ENCODE peak calls at places on chromosomes 2 and 18, in six cellular contexts. C is trophoblast cell, H is IMR-90, O is mesendoderm, S is mesenchymal stem cell, R is H9. A is an unnamed sample.

GRCh38 chr18:62399781-62400308 is 74.7 kb downstream of the TNFRSF11A start:
- DNase-seq in S (peak; percentile 10), O (peak; percentile 73), R (peak; percentile 61), H (no peak), C (no peak), A (no peak)

GRCh38 chr2:223601932-223602676 is at the start of gene SCG2:
- DNase-seq in H (peak; percentile 96), C (peak; percentile 45), S (peak; percentile 92), O (peak; percentile 78), R (peak; percentile 78), A (peak; percentile 64)

GRCh38 chr2:109254174-109254904 is 125.3 kb downstream of the SH3RF3 start:
- DNase-seq in S (no peak), H (no peak), O (no peak), R (no peak), C (no peak), A (no peak)

GRCh38 chr2:204373942-204374341 is 171.3 kb upstream of the PARD3B start:
- DNase-seq in H (no peak), O (no peak), R (no peak), S (no peak), C (no peak), A (no peak)

GRCh38 chr2:55768991-55769390 is 75.3 kb upstream of the PNPT1 start:
- DNase-seq in S (no peak), C (no peak), H (no peak), O (no peak), R (no peak), A (no peak)

GRCh38 chr2:25808006-25808383 is 70.3 kb downstream of the ASXL2 start:
- DNase-seq in C (no peak), O (no peak), S (peak; percentile 33), R (no peak), H (peak; percentile 65), A (no peak)

GRCh38 chr2:100408104-100408503 is 9.4 kb downstream of the CHST10 start:
- DNase-seq in H (no peak), R (no peak), S (no peak), O (peak; percentile 42), C (no peak), A (no peak)

GRCh38 chr2:234292205-234292954 is 204.5 kb downstream of the ARL4C start:
- DNase-seq in R (no peak), O (peak; percentile 22), H (no peak), C (no peak), S (no peak), A (no peak)

GRCh38 chr18:78995740-78996395 is 16.2 kb downstream of the SALL3 start:
- DNase-seq in O (no peak), R (no peak), S (no peak), H (no peak), C (no peak), A (no peak)

GRCh38 chr2:60549250-60550150 is 4.0 kb downstream of the BCL11A start:
- DNase-seq in R (no peak), C (no peak), S (peak; percentile 39), H (no peak), O (peak; percentile 77), A (no peak)

GRCh38 chr2:45925636-45926350 is 274.3 kb downstream of the PRKCE start:
- DNase-seq in S (no peak), H (no peak), R (no peak), O (no peak), C (no peak), A (no peak)

GRCh38 chr18:76989647-76990190 is 142.9 kb downstream of the MBP start:
- DNase-seq in S (no peak), H (no peak), O (no peak), C (no peak), R (no peak), A (no peak)

GRCh38 chr18:24764766-24765165 is 304.3 kb downstream of the HRH4 start:
- DNase-seq in R (no peak), O (no peak), H (peak; percentile 66), S (no peak), C (no peak), A (no peak)

GRCh38 chr18:10247402-10248117 is 206.9 kb upstream of the APCDD1 start:
- DNase-seq in R (no peak), S (no peak), O (peak; percentile 51), H (no peak), C (no peak), A (no peak)

GRCh38 chr2:224883700-224884099 is 158.6 kb downstream of the DOCK10 start:
- DNase-seq in H (no peak), S (no peak), O (no peak), R (no peak), C (no peak), A (no peak)

GRCh38 chr2:240508832-240509545 is 48.8 kb downstream of the ANKMY1 start:
- DNase-seq in H (no peak), S (no peak), O (no peak), R (peak; percentile 16), C (no peak), A (no peak)

GRCh38 chr2:10079192-10079930 is 850 bp downstream of the CYS1 start:
- DNase-seq in S (peak; percentile 26), H (peak; percentile 58), O (peak; percentile 35), C (peak; percentile 93), R (peak; percentile 47), A (peak; percentile 33)

GRCh38 chr2:8264981-8265380 is 416.9 kb upstream of the ID2 start:
- DNase-seq in C (no peak), H (no peak), S (no peak), R (no peak), O (no peak), A (no peak)

GRCh38 chr2:165678882-165679281 is 115.2 kb downstream of the GALNT3 start:
- DNase-seq in R (no peak), H (no peak), C (no peak), S (no peak), O (no peak), A (no peak)

GRCh38 chr2:157820202-157820601 is 55.9 kb downstream of the ACVR1 start:
- DNase-seq in O (no peak), H (no peak), R (no peak), S (no peak), C (no peak), A (no peak)

GRCh38 chr2:71474744-71475421 is 21.5 kb downstream of the DYSF start:
- DNase-seq in O (no peak), H (no peak), R (no peak), S (no peak), C (no peak), A (no peak)

GRCh38 chr2:71472019-71472418 is 18.7 kb downstream of the DYSF start:
- DNase-seq in S (no peak), O (no peak), H (no peak), R (no peak), C (no peak), A (no peak)

GRCh38 chr2:71474116-71474743 is 20.9 kb downstream of the DYSF start:
- DNase-seq in R (no peak), S (no peak), H (no peak), O (no peak), C (no peak), A (no peak)

GRCh38 chr2:71471276-71471675 is 17.9 kb downstream of the DYSF start:
- DNase-seq in C (no peak), O (no peak), R (no peak), S (peak; percentile 18), H (peak; percentile 59), A (no peak)

GRCh38 chr2:71473346-71474035 is 20.1 kb downstream of the DYSF start:
- DNase-seq in C (no peak), H (no peak), S (no peak), O (no peak), R (no peak), A (no peak)
- H3K23ac ChIP-seq in C (no peak overlapping the region), H (no peak overlapping the region), S (no peak overlapping the region), O (no peak overlapping the region), R (no peak overlapping the region), A (no peak overlapping the region)

DNA sequence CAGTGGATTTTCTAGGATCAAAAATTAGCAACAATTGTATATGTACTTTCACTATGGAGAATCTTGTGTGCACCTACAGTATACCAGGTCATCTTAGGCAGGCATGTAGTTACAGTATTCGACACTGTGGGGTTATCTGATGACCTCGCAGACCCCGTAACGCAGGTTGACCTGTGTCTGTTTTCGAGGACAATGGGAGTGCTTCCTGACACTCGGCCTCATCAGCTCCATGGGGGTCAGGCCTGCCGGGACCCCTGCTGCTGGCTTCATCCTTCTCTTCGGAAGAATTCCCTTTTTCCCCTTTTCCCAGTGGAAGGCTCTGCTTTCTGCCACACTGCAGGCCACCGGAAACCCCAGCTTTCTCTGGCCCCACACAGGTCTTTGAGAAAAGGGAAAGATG is 102.8 kb upstream of the TMEM18 start:
- DNase-seq in O (peak; percentile 26), R (no peak), H (no peak), C (no peak), S (no peak), A (no peak)
- H2AK5ac ChIP-seq in O (no peak overlapping the region), R (no peak overlapping the region), H (no peak overlapping the region), C (no peak overlapping the region), S (no peak overlapping the region), A (no peak overlapping the region)

DNA sequence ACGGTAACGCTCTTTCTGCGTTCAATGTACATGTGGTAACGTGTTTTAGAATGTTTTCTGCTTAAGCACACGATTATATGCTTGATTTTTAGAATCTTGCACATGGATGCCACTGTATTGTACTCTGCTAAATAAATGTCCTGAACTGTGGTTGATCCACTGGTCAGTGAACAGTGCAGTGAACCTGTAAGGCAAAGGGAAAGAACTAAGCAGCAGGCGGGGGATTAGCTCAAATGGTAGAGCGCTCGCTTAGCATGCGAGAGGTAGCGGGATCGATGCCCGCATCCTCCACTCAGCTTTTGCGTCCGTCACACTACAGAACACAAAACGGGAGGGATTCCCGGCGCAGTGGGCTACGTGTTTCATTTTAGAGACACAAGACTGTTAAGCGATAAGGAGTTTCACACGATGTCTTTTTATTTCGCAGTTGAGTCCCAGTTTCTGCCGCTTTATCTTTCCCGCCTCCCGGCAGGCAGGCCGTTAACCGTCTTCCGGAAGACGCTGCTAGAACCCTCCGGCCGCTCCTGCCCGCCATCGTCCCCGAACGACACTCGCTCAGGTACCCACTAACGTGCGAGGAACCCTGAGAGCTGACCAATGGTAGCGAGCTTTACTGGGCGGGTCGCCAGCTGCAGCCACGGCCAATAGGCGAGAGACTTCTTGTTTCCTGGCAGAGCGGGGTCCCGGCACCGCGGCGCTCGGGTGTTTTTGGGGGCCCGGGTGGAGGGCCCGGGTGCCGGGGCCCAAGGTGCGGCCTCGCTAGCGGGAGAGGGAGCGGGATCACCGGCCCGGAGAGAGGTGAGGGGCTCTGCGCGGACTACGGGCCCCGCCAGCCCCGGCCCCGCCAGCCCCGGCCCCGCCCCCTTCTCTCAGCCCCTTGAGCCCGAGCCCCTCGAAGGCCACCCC is at the start of gene AGBL5:
- DNase-seq in C (peak; percentile 92), O (peak; percentile 97), H (peak; percentile 90), S (peak; percentile 94), R (peak; percentile 96), A (peak; percentile 96)
- H2BK5ac ChIP-seq in C (peak within 1 kb of the TSS; percentile 15), O (no peak within 1 kb of the TSS), H (peak within 1 kb of the TSS; percentile 75), S (no peak within 1 kb of the TSS), R (no peak within 1 kb of the TSS), A (peak within 1 kb of the TSS; percentile 89)

GRCh38 chr18:74380916-74381315 is 65.3 kb downstream of the C18orf63 start:
- DNase-seq in C (no peak), R (no peak), S (no peak), O (no peak), H (no peak), A (no peak)

GRCh38 chr18:74378179-74378682 is 62.6 kb downstream of the C18orf63 start:
- DNase-seq in O (no peak), H (no peak), R (no peak), C (no peak), S (no peak), A (no peak)

GRCh38 chr18:74381621-74382350 is 66.1 kb downstream of the C18orf63 start:
- DNase-seq in C (no peak), R (no peak), O (no peak), H (no peak), S (no peak), A (no peak)

GRCh38 chr18:74387362-74387761 is 69.7 kb downstream of the DIPK1C start:
- DNase-seq in O (no peak), C (no peak), H (no peak), S (no peak), R (no peak), A (no peak)

GRCh38 chr18:74382481-74382880 is 66.8 kb downstream of the C18orf63 start:
- DNase-seq in O (no peak), H (no peak), R (no peak), S (no peak), C (no peak), A (no peak)
- H3K23ac ChIP-seq in O (no peak overlapping the region), H (no peak overlapping the region), R (no peak overlapping the region), S (no peak overlapping the region), C (no peak overlapping the region), A (peak overlapping the region; percentile 9)